ENCODE peak calls at places on chromosomes 1 and 21, in six cellular contexts. H is HuH-7, R is GM18507, K is GM04504, P is left ventricle myocardium inferior, D is stomach. T is an unnamed sample.

GRCh38 chr1:53379662-53380002 is 51.8 kb upstream of the LRP8 start:
- DNase-seq in H (no peak), R (no peak), K (no peak), P (no peak), D (no peak), T (no peak)

GRCh38 chr1:205595861-205596260 is 36.0 kb downstream of the ELK4 start:
- DNase-seq in H (no peak), R (no peak), K (no peak), P (no peak), D (no peak), T (no peak)

GRCh38 chr1:4004635-4005430 is 104.8 kb upstream of the C1orf174 start:
- DNase-seq in H (no peak), R (no peak), K (no peak), P (no peak), D (no peak), T (no peak)

GRCh38 chr1:92886886-92887419 is 55.1 kb downstream of the RPL5 start:
- DNase-seq in H (peak; percentile 26), R (no peak), K (no peak), P (no peak), D (peak; percentile 67), T (no peak)

GRCh38 chr1:56532359-56532696 is 47.0 kb downstream of the PLPP3 start:
- DNase-seq in H (no peak), R (no peak), K (no peak), P (no peak), D (no peak), T (no peak)

GRCh38 chr1:36874271-36875017 is 159.9 kb downstream of the GRIK3 start:
- DNase-seq in H (no peak), R (no peak), K (no peak), P (no peak), D (peak; percentile 17), T (no peak)

GRCh38 chr1:246074421-246074820 is 432.7 kb downstream of the SMYD3 start:
- DNase-seq in H (no peak), R (no peak), K (no peak), P (no peak), D (no peak), T (no peak)

GRCh38 chr1:224434447-224435317 is at the start of gene WDR26:
- DNase-seq in H (peak; percentile 99), R (peak; percentile 90), K (no peak), P (peak; percentile 73), D (peak; percentile 84), T (no peak)

GRCh38 chr1:114345930-114346479 is 165.0 kb downstream of the TRIM33 start:
- DNase-seq in H (peak; percentile 6), R (no peak), K (no peak), P (peak; percentile 28), D (no peak), T (no peak)

GRCh38 chr1:67290236-67290635 is 17.4 kb upstream of the IL12RB2 start:
- DNase-seq in H (no peak), R (no peak), K (no peak), P (no peak), D (no peak), T (no peak)

GRCh38 chr1:228938248-228938891 is 203.1 kb downstream of the RHOU start:
- DNase-seq in H (no peak), R (no peak), K (no peak), P (no peak), D (no peak), T (no peak)

GRCh38 chr21:29298348-29299045 is at the start of gene BACH1:
- DNase-seq in H (peak; percentile 73), R (peak; percentile 78), K (peak; percentile 70), P (peak; percentile 90), D (peak; percentile 92), T (peak; percentile 27)

GRCh38 chr1:70745199-70745598 is 302.4 kb downstream of the PTGER3 start:
- DNase-seq in H (peak; percentile 8), R (no peak), K (no peak), P (no peak), D (no peak), T (no peak)